ENCODE peak calls at places on chromosome 15, in six cellular contexts. P is neuronal stem cell, E is mesendoderm, C is IMR-90, H is H9, D is H1. B is an unnamed sample.

GRCh38 chr15:44468713-44469385 is 41.4 kb downstream of the CTDSPL2 start:
- DNase-seq in H (no peak), D (no peak), E (no peak), C (peak; percentile 83), P (no peak), B (peak; percentile 51)

GRCh38 chr15:56886450-56886856 is 32.0 kb upstream of the TCF12 start:
- DNase-seq in D (no peak), P (no peak), H (no peak), C (peak; percentile 17), E (no peak), B (no peak)

GRCh38 chr15:49415638-49416037 is 7.4 kb upstream of the FGF7 start:
- DNase-seq in C (peak; percentile 97), D (no peak), P (no peak), H (no peak), E (no peak), B (peak; percentile 92)

GRCh38 chr15:48392356-48392755 is 61.1 kb downstream of the DUT start:
- DNase-seq in C (no peak), H (no peak), E (no peak), D (no peak), P (no peak), B (no peak)

GRCh38 chr15:45522179-45522930 is at the start of gene SLC30A4:
- DNase-seq in E (peak; percentile 40), H (peak; percentile 44), C (peak; percentile 42), P (peak; percentile 48), D (peak; percentile 9), B (peak; percentile 62)

GRCh38 chr15:77507151-77507847 is 86.6 kb downstream of the HMG20A start:
- DNase-seq in D (no peak), E (no peak), H (no peak), C (no peak), P (no peak), B (no peak)

GRCh38 chr15:30953731-30954378 is 37.6 kb downstream of the MTMR10 start:
- DNase-seq in D (peak; percentile 15), C (peak; percentile 96), H (peak; percentile 34), P (no peak), E (peak; percentile 89), B (peak; percentile 89)

GRCh38 chr15:99169769-99170311 is 65.0 kb downstream of the SYNM start:
- DNase-seq in P (no peak), H (no peak), D (no peak), E (no peak), C (peak; percentile 89), B (peak; percentile 73)

GRCh38 chr15:99251436-99251821 is at the start of gene LRRC28:
- DNase-seq in P (no peak), E (no peak), C (no peak), H (no peak), D (no peak), B (no peak)

GRCh38 chr15:95347846-95348245 is 982.7 kb upstream of the NR2F2 start:
- DNase-seq in H (peak; percentile 35), C (no peak), P (no peak), D (no peak), E (peak; percentile 62), B (no peak)

GRCh38 chr15:28921925-28922711 is 36.3 kb downstream of the APBA2 start:
- DNase-seq in P (peak; percentile 26), D (no peak), H (peak; percentile 60), E (peak; percentile 37), C (no peak), B (no peak)

DNA sequence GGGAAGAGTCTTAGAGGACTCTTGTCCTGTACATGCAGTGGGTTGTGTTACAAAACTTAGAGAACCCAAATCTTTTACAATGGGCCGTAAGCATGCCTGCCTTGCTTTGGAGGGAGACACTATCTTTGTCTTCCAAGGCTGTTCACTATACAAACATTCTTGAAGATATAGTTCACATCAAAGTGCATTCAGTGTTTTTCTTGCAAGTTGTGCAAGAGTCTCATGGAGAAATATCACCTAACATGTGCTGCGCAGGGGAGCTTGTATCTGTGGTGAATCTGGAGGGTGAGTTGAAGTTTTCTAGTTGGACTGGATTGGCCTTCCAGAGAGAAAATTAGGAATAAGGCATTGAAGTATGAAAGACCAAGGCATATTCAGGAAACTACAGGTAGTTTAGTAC is 7.8 kb upstream of the PRTG start:
- DNase-seq in P (no peak), C (no peak), D (no peak), E (no peak), H (no peak), B (no peak)
- H2BK15ac ChIP-seq in P (no peak overlapping the region), C (no peak overlapping the region), D (no peak overlapping the region), E (no peak overlapping the region), H (no peak overlapping the region), B (no peak overlapping the region)

GRCh38 chr15:76354823-76355440 is 18.4 kb downstream of the ISL2 start:
- DNase-seq in C (no peak), P (no peak), D (no peak), H (no peak), E (no peak), B (no peak)

GRCh38 chr15:76358453-76358852 is 21.9 kb downstream of the ISL2 start:
- DNase-seq in H (no peak), C (no peak), D (no peak), E (no peak), P (no peak), B (no peak)

GRCh38 chr15:76353903-76354302 is 17.3 kb downstream of the ISL2 start:
- DNase-seq in E (no peak), P (no peak), D (no peak), C (no peak), H (no peak), B (no peak)

GRCh38 chr15:76349301-76350070 is 12.9 kb downstream of the ISL2 start:
- DNase-seq in H (no peak), D (no peak), P (no peak), E (no peak), C (peak; percentile 42), B (no peak)

DNA sequence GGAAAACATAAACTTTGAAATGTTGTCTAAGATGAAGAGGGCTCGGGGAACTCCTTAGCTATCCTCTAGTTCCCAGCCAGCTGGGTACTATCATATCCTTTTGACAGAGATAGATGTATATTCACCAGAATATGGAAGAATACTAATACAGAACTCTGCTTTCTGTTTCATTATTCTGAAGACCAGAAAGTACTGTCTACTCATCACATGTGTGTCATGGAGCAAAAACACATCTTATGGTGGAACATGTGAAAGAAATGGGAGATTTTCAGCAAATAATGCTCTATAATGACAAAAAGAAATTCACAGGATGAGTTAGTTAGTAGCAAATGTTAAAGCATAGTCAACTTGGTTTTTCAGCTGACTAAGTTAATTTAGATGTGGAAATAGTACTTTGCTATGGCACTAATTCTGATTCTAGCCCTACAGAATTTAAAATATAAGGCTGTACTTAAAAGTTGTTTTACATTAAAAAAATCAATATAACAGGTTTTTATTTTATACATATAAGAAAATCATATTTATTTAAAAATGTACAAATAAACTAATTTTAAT is 16.5 kb downstream of the ISL2 start:
- DNase-seq in D (no peak), E (no peak), C (no peak), H (no peak), P (no peak), B (no peak)
- H3K9ac ChIP-seq in D (no peak overlapping the region), E (no peak overlapping the region), C (no peak overlapping the region), H (no peak overlapping the region), P (no peak overlapping the region), B (no peak overlapping the region)

GRCh38 chr15:63545520-63545919 is 41.1 kb downstream of the USP3 start:
- DNase-seq in H (no peak), E (no peak), C (no peak), D (no peak), P (no peak), B (no peak)
- H3K18ac ChIP-seq in H (no peak overlapping the region), E (no peak overlapping the region), C (no peak overlapping the region), D (no peak overlapping the region), P (no peak overlapping the region), B (no peak overlapping the region)

GRCh38 chr15:90691369-90691768 is 25.8 kb upstream of the BLM start:
- DNase-seq in D (no peak), H (no peak), P (no peak), C (no peak), E (peak; percentile 23), B (no peak)

GRCh38 chr15:90698629-90699028 is 18.5 kb upstream of the BLM start:
- DNase-seq in H (no peak), C (no peak), D (no peak), P (no peak), E (no peak), B (no peak)

GRCh38 chr15:90691982-90692773 is 25.0 kb upstream of the BLM start:
- DNase-seq in E (no peak), P (no peak), H (no peak), C (no peak), D (no peak), B (no peak)

GRCh38 chr15:90697180-90697579 is 20.0 kb upstream of the BLM start:
- DNase-seq in C (no peak), P (no peak), E (no peak), H (no peak), D (no peak), B (no peak)

GRCh38 chr15:90694987-90695386 is 22.2 kb upstream of the BLM start:
- DNase-seq in E (no peak), C (no peak), H (no peak), P (no peak), D (no peak), B (no peak)
- H2BK15ac ChIP-seq in E (no peak overlapping the region), C (no peak overlapping the region), H (no peak overlapping the region), P (no peak overlapping the region), D (no peak overlapping the region), B (no peak overlapping the region)

GRCh38 chr15:52101542-52102340 is 10.8 kb downstream of the BCL2L10 start:
- DNase-seq in E (no peak), P (no peak), D (no peak), H (no peak), C (no peak), B (no peak)
- H3K9ac ChIP-seq in E (no peak overlapping the region), P (no peak overlapping the region), D (no peak overlapping the region), H (no peak overlapping the region), C (no peak overlapping the region), B (no peak overlapping the region)

GRCh38 chr15:63928185-63928852 is 94.6 kb upstream of the HERC1 start:
- DNase-seq in D (no peak), H (no peak), C (no peak), P (no peak), E (no peak), B (no peak)
- H3K18ac ChIP-seq in D (no peak overlapping the region), H (no peak overlapping the region), C (no peak overlapping the region), P (no peak overlapping the region), E (no peak overlapping the region), B (peak overlapping the region; percentile 11)

GRCh38 chr15:81419304-81419943 is 45.4 kb upstream of the TMC3 start:
- DNase-seq in D (no peak), P (peak; percentile 26), H (peak; percentile 61), E (peak; percentile 74), C (peak; percentile 79), B (peak; percentile 19)

GRCh38 chr15:81413851-81414250 is 39.8 kb upstream of the TMC3 start:
- DNase-seq in P (no peak), C (no peak), D (no peak), H (no peak), E (no peak), B (no peak)

GRCh38 chr15:81418427-81418826 is 44.4 kb upstream of the TMC3 start:
- DNase-seq in C (no peak), E (no peak), H (no peak), P (no peak), D (no peak), B (no peak)

GRCh38 chr15:81418891-81419290 is 44.9 kb upstream of the TMC3 start:
- DNase-seq in E (peak; percentile 10), P (no peak), H (no peak), D (no peak), C (peak; percentile 6), B (no peak)
- H2BK15ac ChIP-seq in E (no peak overlapping the region), P (no peak overlapping the region), H (no peak overlapping the region), D (no peak overlapping the region), C (no peak overlapping the region), B (no peak overlapping the region)

B was measured in mesenchymal stem cell.